ENCODE peak calls at places on chromosome X, in five cellular contexts. E, Y, T, N and C are unnamed samples.

GRCh38 chrX:7170903-7171302 is 22.9 kb upstream of the PUDP start:
- DNase-seq in E (no peak), Y (peak; percentile 10), T (peak; percentile 47), N (peak; percentile 69), C (peak; percentile 42)

GRCh38 chrX:3516051-3516541 is 169.6 kb upstream of the MXRA5 start:
- DNase-seq in E (no peak), Y (no peak), T (no peak), N (no peak), C (no peak)

GRCh38 chrX:12767856-12768255 is 23.4 kb upstream of the PRPS2 start:
- DNase-seq in E (no peak), Y (no peak), T (no peak), N (no peak), C (no peak)

GRCh38 chrX:153870791-153871360 is 15.1 kb downstream of the L1CAM start:
- DNase-seq in E (no peak), Y (no peak), T (no peak), N (no peak), C (no peak)

GRCh38 chrX:44400588-44400987 is 57.1 kb upstream of the EFHC2 start:
- DNase-seq in E (peak; percentile 49), Y (no peak), T (no peak), N (no peak), C (no peak)

GRCh38 chrX:31166416-31166815 is 94.6 kb upstream of the FTHL17 start:
- DNase-seq in E (no peak), Y (no peak), T (no peak), N (no peak), C (no peak)

GRCh38 chrX:46573896-46574336 is 351 bp downstream of the CHST7 start:
- DNase-seq in E (peak; percentile 32), Y (peak; percentile 70), T (peak; percentile 87), N (peak; percentile 83), C (peak; percentile 60)

GRCh38 chrX:114798902-114799301 is 215.0 kb downstream of the HTR2C start:
- DNase-seq in E (no peak), Y (no peak), T (no peak), N (no peak), C (no peak)

GRCh38 chrX:22246620-22247019 is 26.1 kb upstream of the CBLL2 start:
- DNase-seq in E (peak; percentile 7), Y (no peak), T (no peak), N (no peak), C (no peak)

GRCh38 chrX:10615931-10616780 is 4.2 kb downstream of the MID1 start:
- DNase-seq in E (peak; percentile 41), Y (peak; percentile 56), T (no peak), N (peak; percentile 74), C (peak; percentile 49)

GRCh38 chrX:132614297-132614696 is 125.5 kb upstream of the MBNL3 start:
- DNase-seq in E (peak; percentile 9), Y (peak; percentile 30), T (no peak), N (peak; percentile 51), C (peak; percentile 31)

GRCh38 chrX:41922694-41923171 is 621 bp downstream of the CASK start:
- DNase-seq in E (peak; percentile 27), Y (peak; percentile 40), T (peak; percentile 45), N (peak; percentile 58), C (peak; percentile 48)

GRCh38 chrX:8927066-8927465 is 106.9 kb downstream of the FAM9B start:
- DNase-seq in E (no peak), Y (no peak), T (no peak), N (no peak), C (no peak)